ENCODE peak calls at places on chromosome 10, in eight cellular contexts. One of them, this sample, is unnamed. For H3K27me3, the result is how much of the 10 kb centered on the place peaks cover.

GRCh38 chr10:35208536-35208935 is 81.9 kb downstream of the CREM start:
- DNase-seq in HCT116: no peak
- DNase-seq in IMR-90: no peak
- DNase-seq in hepatocyte: no peak
- DNase-seq in upper lobe of right lung: no peak
- DNase-seq in HepG2: no peak
- DNase-seq in lower lobe of right lung: no peak
- DNase-seq in CD8-positive, alpha-beta T cell: no peak
- DNase-seq in this sample: no peak

GRCh38 chr10:125054216-125054615 is 106.1 kb downstream of the CTBP2 start:
- DNase-seq in HCT116: no peak
- DNase-seq in IMR-90: no peak
- DNase-seq in hepatocyte: no peak
- DNase-seq in upper lobe of right lung: no peak
- DNase-seq in HepG2: no peak
- DNase-seq in lower lobe of right lung: no peak
- DNase-seq in CD8-positive, alpha-beta T cell: no peak
- DNase-seq in this sample: no peak

GRCh38 chr10:28410420-28411135 is 107.7 kb upstream of the MPP7 start:
- DNase-seq in HCT116: no peak
- DNase-seq in IMR-90: no peak
- DNase-seq in hepatocyte: no peak
- DNase-seq in upper lobe of right lung: no peak
- DNase-seq in HepG2: peak
- DNase-seq in lower lobe of right lung: no peak
- DNase-seq in CD8-positive, alpha-beta T cell: no peak
- DNase-seq in this sample: no peak

GRCh38 chr10:122363722-122364463 is 10.6 kb upstream of the PLEKHA1 start:
- DNase-seq in HCT116: no peak
- DNase-seq in IMR-90: no peak
- DNase-seq in hepatocyte: no peak
- DNase-seq in upper lobe of right lung: no peak
- DNase-seq in HepG2: no peak
- DNase-seq in lower lobe of right lung: no peak
- DNase-seq in CD8-positive, alpha-beta T cell: no peak
- DNase-seq in this sample: no peak

GRCh38 chr10:114024876-114025609 is 18.6 kb upstream of the ADRB1 start:
- DNase-seq in HCT116: no peak
- DNase-seq in IMR-90: peak
- DNase-seq in hepatocyte: no peak
- DNase-seq in upper lobe of right lung: no peak
- DNase-seq in HepG2: no peak
- DNase-seq in lower lobe of right lung: no peak
- DNase-seq in CD8-positive, alpha-beta T cell: no peak
- DNase-seq in this sample: no peak

GRCh38 chr10:78533093-78533492 is 499.4 kb downstream of the RPS24 start:
- DNase-seq in HCT116: no peak
- DNase-seq in IMR-90: no peak
- DNase-seq in hepatocyte: no peak
- DNase-seq in upper lobe of right lung: peak
- DNase-seq in HepG2: no peak
- DNase-seq in lower lobe of right lung: peak
- DNase-seq in CD8-positive, alpha-beta T cell: no peak
- DNase-seq in this sample: no peak

GRCh38 chr10:91980319-91980718 is 56.7 kb downstream of the BTAF1 start:
- DNase-seq in HCT116: no peak
- DNase-seq in IMR-90: no peak
- DNase-seq in hepatocyte: peak
- DNase-seq in upper lobe of right lung: no peak
- DNase-seq in HepG2: no peak
- DNase-seq in lower lobe of right lung: no peak
- DNase-seq in CD8-positive, alpha-beta T cell: no peak
- DNase-seq in this sample: no peak

GRCh38 chr10:101060951-101061813 is 607 bp upstream of the KAZALD1 start:
- DNase-seq in HCT116: peak
- DNase-seq in IMR-90: peak
- DNase-seq in hepatocyte: peak
- DNase-seq in upper lobe of right lung: peak
- DNase-seq in HepG2: peak
- DNase-seq in lower lobe of right lung: peak
- DNase-seq in CD8-positive, alpha-beta T cell: peak
- DNase-seq in this sample: no peak

GRCh38 chr10:123945506-123945905 is 53.9 kb upstream of the CPXM2 start:
- DNase-seq in HCT116: peak
- DNase-seq in IMR-90: peak
- DNase-seq in hepatocyte: peak
- DNase-seq in upper lobe of right lung: no peak
- DNase-seq in HepG2: no peak
- DNase-seq in lower lobe of right lung: no peak
- DNase-seq in CD8-positive, alpha-beta T cell: no peak
- DNase-seq in this sample: peak

GRCh38 chr10:86642499-86642898 is 11.8 kb upstream of the OPN4 start:
- DNase-seq in HCT116: no peak
- DNase-seq in IMR-90: peak
- DNase-seq in hepatocyte: no peak
- DNase-seq in upper lobe of right lung: no peak
- DNase-seq in HepG2: no peak
- DNase-seq in lower lobe of right lung: no peak
- DNase-seq in CD8-positive, alpha-beta T cell: no peak
- DNase-seq in this sample: no peak

GRCh38 chr10:123266981-123267380 is 112.8 kb downstream of the BUB3 start:
- DNase-seq in HCT116: no peak
- DNase-seq in IMR-90: peak
- DNase-seq in hepatocyte: no peak
- DNase-seq in upper lobe of right lung: no peak
- DNase-seq in HepG2: no peak
- DNase-seq in lower lobe of right lung: no peak
- DNase-seq in CD8-positive, alpha-beta T cell: no peak
- DNase-seq in this sample: no peak

GRCh38 chr10:14240253-14241189 is 90.2 kb downstream of the FRMD4A start:
- DNase-seq in HCT116: no peak
- DNase-seq in IMR-90: peak
- DNase-seq in hepatocyte: no peak
- DNase-seq in upper lobe of right lung: no peak
- DNase-seq in HepG2: no peak
- DNase-seq in lower lobe of right lung: no peak
- DNase-seq in CD8-positive, alpha-beta T cell: no peak
- DNase-seq in this sample: no peak

GRCh38 chr10:30749368-30749767 is 119.8 kb upstream of the LYZL2 start:
- DNase-seq in HCT116: no peak
- DNase-seq in IMR-90: no peak
- DNase-seq in hepatocyte: no peak
- DNase-seq in upper lobe of right lung: no peak
- DNase-seq in HepG2: no peak
- DNase-seq in lower lobe of right lung: no peak
- DNase-seq in CD8-positive, alpha-beta T cell: no peak
- DNase-seq in this sample: no peak

GRCh38 chr10:30747633-30748032 is 118.1 kb upstream of the LYZL2 start:
- DNase-seq in HCT116: no peak
- DNase-seq in IMR-90: peak
- DNase-seq in hepatocyte: peak
- DNase-seq in upper lobe of right lung: no peak
- DNase-seq in HepG2: no peak
- DNase-seq in lower lobe of right lung: no peak
- DNase-seq in CD8-positive, alpha-beta T cell: no peak
- DNase-seq in this sample: no peak

GRCh38 chr10:30745953-30746352 is 116.4 kb upstream of the LYZL2 start:
- DNase-seq in HCT116: no peak
- DNase-seq in IMR-90: no peak
- DNase-seq in hepatocyte: no peak
- DNase-seq in upper lobe of right lung: no peak
- DNase-seq in HepG2: no peak
- DNase-seq in lower lobe of right lung: no peak
- DNase-seq in CD8-positive, alpha-beta T cell: no peak
- DNase-seq in this sample: no peak

GRCh38 chr10:30750971-30751677 is 121.6 kb upstream of the LYZL2 start:
- DNase-seq in HCT116: no peak
- DNase-seq in IMR-90: no peak
- DNase-seq in hepatocyte: no peak
- DNase-seq in upper lobe of right lung: no peak
- DNase-seq in HepG2: no peak
- DNase-seq in lower lobe of right lung: no peak
- DNase-seq in CD8-positive, alpha-beta T cell: no peak
- DNase-seq in this sample: no peak

DNA sequence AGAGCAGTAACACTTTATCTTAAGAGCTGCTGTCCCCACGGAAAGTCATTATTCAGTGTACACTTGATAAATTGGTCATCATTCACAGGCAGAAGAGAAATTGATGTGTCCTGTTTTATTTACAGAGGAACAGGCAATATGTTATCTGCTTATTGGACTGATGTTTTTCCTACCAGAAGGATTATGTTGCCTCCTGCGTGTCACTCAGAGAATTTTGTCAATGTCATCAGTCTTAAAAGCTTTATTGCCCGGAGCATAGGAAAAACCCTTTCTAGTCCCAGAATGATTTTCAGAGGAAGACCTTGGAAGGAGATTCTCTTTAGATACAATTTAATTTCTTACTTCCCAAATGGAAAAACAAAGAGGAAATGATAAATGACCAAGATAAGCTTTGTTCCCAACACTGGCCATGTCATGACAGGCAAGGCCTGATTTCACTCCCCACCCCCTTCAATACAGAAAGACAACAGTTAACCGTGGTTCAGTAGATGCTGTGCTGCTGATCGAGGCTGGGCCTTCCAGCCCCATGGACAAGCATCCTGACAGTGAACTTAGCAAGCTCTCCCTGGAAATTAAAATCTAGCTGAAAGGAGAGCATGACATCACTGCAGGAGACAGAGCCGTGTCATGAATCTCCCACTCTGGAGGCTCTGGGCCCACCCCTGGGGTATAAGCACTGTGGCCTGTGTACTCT is 118.7 kb upstream of the LYZL2 start:
- DNase-seq in HCT116: no peak
- DNase-seq in IMR-90: no peak
- DNase-seq in hepatocyte: no peak
- DNase-seq in upper lobe of right lung: no peak
- DNase-seq in HepG2: no peak
- DNase-seq in lower lobe of right lung: no peak
- DNase-seq in CD8-positive, alpha-beta T cell: no peak
- DNase-seq in this sample: no peak
- TF ChIP-seq CTCF in HCT116: no peak
- TF ChIP-seq CTCF in IMR-90: no peak
- TF ChIP-seq CTCF in hepatocyte: no peak
- TF ChIP-seq CTCF in upper lobe of right lung: no peak
- TF ChIP-seq CTCF in HepG2: no peak
- TF ChIP-seq CTCF in lower lobe of right lung: no peak
- TF ChIP-seq CTCF in CD8-positive, alpha-beta T cell: no peak
- TF ChIP-seq CTCF in this sample: no peak

GRCh38 chr10:31397852-31398251 is 78.8 kb downstream of the ZEB1 start:
- DNase-seq in HCT116: no peak
- DNase-seq in IMR-90: no peak
- DNase-seq in hepatocyte: no peak
- DNase-seq in upper lobe of right lung: no peak
- DNase-seq in HepG2: no peak
- DNase-seq in lower lobe of right lung: no peak
- DNase-seq in CD8-positive, alpha-beta T cell: no peak
- DNase-seq in this sample: no peak

GRCh38 chr10:31401287-31401686 is 82.3 kb downstream of the ZEB1 start:
- DNase-seq in HCT116: no peak
- DNase-seq in IMR-90: no peak
- DNase-seq in hepatocyte: no peak
- DNase-seq in upper lobe of right lung: no peak
- DNase-seq in HepG2: no peak
- DNase-seq in lower lobe of right lung: no peak
- DNase-seq in CD8-positive, alpha-beta T cell: no peak
- DNase-seq in this sample: no peak

GRCh38 chr10:31399171-31399570 is 80.2 kb downstream of the ZEB1 start:
- DNase-seq in HCT116: no peak
- DNase-seq in IMR-90: no peak
- DNase-seq in hepatocyte: no peak
- DNase-seq in upper lobe of right lung: no peak
- DNase-seq in HepG2: no peak
- DNase-seq in lower lobe of right lung: no peak
- DNase-seq in CD8-positive, alpha-beta T cell: no peak
- DNase-seq in this sample: no peak

GRCh38 chr10:31395695-31396094 is 76.7 kb downstream of the ZEB1 start:
- DNase-seq in HCT116: no peak
- DNase-seq in IMR-90: no peak
- DNase-seq in hepatocyte: no peak
- DNase-seq in upper lobe of right lung: no peak
- DNase-seq in HepG2: no peak
- DNase-seq in lower lobe of right lung: no peak
- DNase-seq in CD8-positive, alpha-beta T cell: no peak
- DNase-seq in this sample: no peak

GRCh38 chr10:31399631-31400030 is 80.6 kb downstream of the ZEB1 start:
- DNase-seq in HCT116: no peak
- DNase-seq in IMR-90: no peak
- DNase-seq in hepatocyte: no peak
- DNase-seq in upper lobe of right lung: no peak
- DNase-seq in HepG2: no peak
- DNase-seq in lower lobe of right lung: no peak
- DNase-seq in CD8-positive, alpha-beta T cell: no peak
- DNase-seq in this sample: no peak
- H3K4me3 ChIP-seq in HCT116: no peak
- H3K4me3 ChIP-seq in IMR-90: no peak
- H3K4me3 ChIP-seq in hepatocyte: no peak
- H3K4me3 ChIP-seq in upper lobe of right lung: no peak
- H3K4me3 ChIP-seq in HepG2: no peak
- H3K4me3 ChIP-seq in lower lobe of right lung: no peak
- H3K4me3 ChIP-seq in CD8-positive, alpha-beta T cell: no peak
- H3K4me3 ChIP-seq in this sample: no peak

DNA sequence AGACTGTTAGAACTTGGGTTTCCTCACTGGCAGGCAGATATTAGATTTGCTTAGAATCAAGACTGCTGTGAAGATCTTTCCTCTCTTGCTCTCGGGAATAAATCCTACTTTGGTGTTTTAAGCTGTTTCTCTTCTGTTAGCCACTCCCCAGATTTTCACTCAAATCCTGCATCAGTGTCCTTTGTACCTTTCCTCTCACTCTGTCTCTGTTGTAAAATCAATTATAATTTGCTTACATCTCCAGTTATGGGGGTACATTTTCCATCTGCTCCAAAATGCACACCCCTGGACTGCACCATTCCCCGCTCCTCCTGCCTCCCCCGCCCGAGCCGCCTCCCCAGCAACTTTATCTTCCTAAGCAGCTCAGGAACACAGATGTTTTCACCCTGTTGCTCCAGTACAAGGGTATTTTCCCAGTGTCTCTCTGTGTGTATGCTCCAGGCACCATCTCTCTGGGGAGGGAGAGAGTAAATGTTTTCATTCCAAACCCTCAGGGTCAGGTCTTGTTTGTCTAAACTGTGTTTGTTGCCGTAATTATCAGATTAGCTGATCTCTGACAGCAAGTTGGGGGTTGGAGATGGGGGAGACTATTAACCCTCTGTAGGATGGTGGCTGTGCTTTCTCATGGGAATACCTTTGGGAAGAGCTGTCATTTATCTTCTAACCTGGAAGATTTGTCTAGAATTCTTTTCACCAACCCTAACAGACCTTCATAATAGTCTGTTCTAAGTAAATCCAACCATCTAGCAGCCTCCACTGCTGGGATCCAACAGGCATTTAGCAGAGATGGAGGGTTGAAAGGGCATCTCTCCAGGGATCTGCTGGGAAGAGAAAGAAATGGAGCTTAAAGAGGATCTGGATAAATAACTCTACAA is 20.4 kb upstream of the GOT1 start:
- DNase-seq in HCT116: no peak
- DNase-seq in IMR-90: peak
- DNase-seq in hepatocyte: no peak
- DNase-seq in upper lobe of right lung: no peak
- DNase-seq in HepG2: peak
- DNase-seq in lower lobe of right lung: no peak
- DNase-seq in CD8-positive, alpha-beta T cell: no peak
- DNase-seq in this sample: no peak
- H3K27me3 ChIP-seq in HCT116: half or more
- H3K27me3 ChIP-seq in IMR-90: under half
- H3K27me3 ChIP-seq in hepatocyte: half or more
- H3K27me3 ChIP-seq in upper lobe of right lung: under half
- H3K27me3 ChIP-seq in HepG2: under half
- H3K27me3 ChIP-seq in lower lobe of right lung: under half
- H3K27me3 ChIP-seq in CD8-positive, alpha-beta T cell: under half
- H3K27me3 ChIP-seq in this sample: under half

GRCh38 chr10:15626937-15627336 is 92.8 kb downstream of the ITGA8 start:
- DNase-seq in HCT116: no peak
- DNase-seq in IMR-90: no peak
- DNase-seq in hepatocyte: no peak
- DNase-seq in upper lobe of right lung: no peak
- DNase-seq in HepG2: no peak
- DNase-seq in lower lobe of right lung: no peak
- DNase-seq in CD8-positive, alpha-beta T cell: no peak
- DNase-seq in this sample: no peak
- TF ChIP-seq CTCF in HCT116: no peak
- TF ChIP-seq CTCF in IMR-90: no peak
- TF ChIP-seq CTCF in hepatocyte: no peak
- TF ChIP-seq CTCF in upper lobe of right lung: no peak
- TF ChIP-seq CTCF in HepG2: no peak
- TF ChIP-seq CTCF in lower lobe of right lung: no peak
- TF ChIP-seq CTCF in CD8-positive, alpha-beta T cell: no peak
- TF ChIP-seq CTCF in this sample: no peak